ENCODE peak calls at places on chromosomes 11 and 22, in four cellular contexts. One of them, this sample, is unnamed.

GRCh38 chr11:57639321-57640067 is 10.2 kb downstream of the YPEL4 start:
- DNase-seq in stimulated activated naive CD8-positive, alpha-beta T cell treated with anti-CD3 and anti-CD28 coated beads, Interleukin-15, amount 100 ng/mL, for 72 hours: no peak
- DNase-seq in posterior vena cava: no peak
- DNase-seq in iris pigment epithelial cell: peak
- DNase-seq in this sample: no peak

GRCh38 chr22:22111267-22111751 is 128.7 kb upstream of the TOP3B start:
- DNase-seq in iris pigment epithelial cell: peak
- DNase-seq in posterior vena cava: no peak
- DNase-seq in stimulated activated naive CD8-positive, alpha-beta T cell treated with anti-CD3 and anti-CD28 coated beads, Interleukin-15, amount 100 ng/mL, for 72 hours: peak
- DNase-seq in this sample: peak

GRCh38 chr11:94776351-94777321 is 8.5 kb downstream of the AMOTL1 start:
- DNase-seq in posterior vena cava: peak
- DNase-seq in stimulated activated naive CD8-positive, alpha-beta T cell treated with anti-CD3 and anti-CD28 coated beads, Interleukin-15, amount 100 ng/mL, for 72 hours: no peak
- DNase-seq in iris pigment epithelial cell: peak
- DNase-seq in this sample: no peak

GRCh38 chr22:23270212-23270733 is 90.0 kb downstream of the BCR start:
- DNase-seq in posterior vena cava: no peak
- DNase-seq in iris pigment epithelial cell: no peak
- DNase-seq in stimulated activated naive CD8-positive, alpha-beta T cell treated with anti-CD3 and anti-CD28 coated beads, Interleukin-15, amount 100 ng/mL, for 72 hours: no peak
- DNase-seq in this sample: no peak

GRCh38 chr11:123129920-123130319 is 65.1 kb downstream of the CLMP start:
- DNase-seq in stimulated activated naive CD8-positive, alpha-beta T cell treated with anti-CD3 and anti-CD28 coated beads, Interleukin-15, amount 100 ng/mL, for 72 hours: no peak
- DNase-seq in posterior vena cava: no peak
- DNase-seq in iris pigment epithelial cell: peak
- DNase-seq in this sample: no peak

GRCh38 chr22:19942886-19943664 is 1.5 kb upstream of the TXNRD2 start:
- DNase-seq in iris pigment epithelial cell: peak
- DNase-seq in posterior vena cava: peak
- DNase-seq in stimulated activated naive CD8-positive, alpha-beta T cell treated with anti-CD3 and anti-CD28 coated beads, Interleukin-15, amount 100 ng/mL, for 72 hours: no peak
- DNase-seq in this sample: no peak

GRCh38 chr11:86060544-86060943 is 8.3 kb downstream of the PICALM start:
- DNase-seq in stimulated activated naive CD8-positive, alpha-beta T cell treated with anti-CD3 and anti-CD28 coated beads, Interleukin-15, amount 100 ng/mL, for 72 hours: no peak
- DNase-seq in iris pigment epithelial cell: no peak
- DNase-seq in posterior vena cava: no peak
- DNase-seq in this sample: no peak

GRCh38 chr11:47165294-47165840 is 11.3 kb downstream of the ARFGAP2 start:
- DNase-seq in iris pigment epithelial cell: no peak
- DNase-seq in stimulated activated naive CD8-positive, alpha-beta T cell treated with anti-CD3 and anti-CD28 coated beads, Interleukin-15, amount 100 ng/mL, for 72 hours: no peak
- DNase-seq in posterior vena cava: no peak
- DNase-seq in this sample: no peak

GRCh38 chr11:75663808-75664207 is 5.0 kb downstream of the MAP6 start:
- DNase-seq in posterior vena cava: no peak
- DNase-seq in iris pigment epithelial cell: no peak
- DNase-seq in stimulated activated naive CD8-positive, alpha-beta T cell treated with anti-CD3 and anti-CD28 coated beads, Interleukin-15, amount 100 ng/mL, for 72 hours: no peak
- DNase-seq in this sample: no peak

GRCh38 chr11:11279956-11280689 is 72.9 kb downstream of the CSNK2A3 start:
- DNase-seq in iris pigment epithelial cell: peak
- DNase-seq in posterior vena cava: no peak
- DNase-seq in stimulated activated naive CD8-positive, alpha-beta T cell treated with anti-CD3 and anti-CD28 coated beads, Interleukin-15, amount 100 ng/mL, for 72 hours: no peak
- DNase-seq in this sample: no peak

GRCh38 chr11:114273071-114273470 is 23.1 kb upstream of the NNMT start:
- DNase-seq in posterior vena cava: no peak
- DNase-seq in iris pigment epithelial cell: no peak
- DNase-seq in stimulated activated naive CD8-positive, alpha-beta T cell treated with anti-CD3 and anti-CD28 coated beads, Interleukin-15, amount 100 ng/mL, for 72 hours: no peak
- DNase-seq in this sample: no peak

GRCh38 chr11:34209809-34210208 is 104.4 kb downstream of the NAT10 start:
- DNase-seq in iris pigment epithelial cell: no peak
- DNase-seq in stimulated activated naive CD8-positive, alpha-beta T cell treated with anti-CD3 and anti-CD28 coated beads, Interleukin-15, amount 100 ng/mL, for 72 hours: no peak
- DNase-seq in posterior vena cava: peak
- DNase-seq in this sample: no peak

GRCh38 chr22:37968452-37969251 is 15.2 kb downstream of the POLR2F start:
- DNase-seq in posterior vena cava: no peak
- DNase-seq in iris pigment epithelial cell: no peak
- DNase-seq in stimulated activated naive CD8-positive, alpha-beta T cell treated with anti-CD3 and anti-CD28 coated beads, Interleukin-15, amount 100 ng/mL, for 72 hours: no peak
- DNase-seq in this sample: no peak

GRCh38 chr11:35216962-35217667 is 78.1 kb downstream of the CD44 start:
- DNase-seq in posterior vena cava: no peak
- DNase-seq in iris pigment epithelial cell: peak
- DNase-seq in stimulated activated naive CD8-positive, alpha-beta T cell treated with anti-CD3 and anti-CD28 coated beads, Interleukin-15, amount 100 ng/mL, for 72 hours: no peak
- DNase-seq in this sample: peak

GRCh38 chr11:133836076-133836548 is 9.2 kb downstream of the SPATA19 start:
- DNase-seq in posterior vena cava: no peak
- DNase-seq in stimulated activated naive CD8-positive, alpha-beta T cell treated with anti-CD3 and anti-CD28 coated beads, Interleukin-15, amount 100 ng/mL, for 72 hours: no peak
- DNase-seq in iris pigment epithelial cell: no peak
- DNase-seq in this sample: no peak

GRCh38 chr11:75563978-75564552 is 2.0 kb downstream of the SERPINH1 start:
- DNase-seq in stimulated activated naive CD8-positive, alpha-beta T cell treated with anti-CD3 and anti-CD28 coated beads, Interleukin-15, amount 100 ng/mL, for 72 hours: no peak
- DNase-seq in posterior vena cava: peak
- DNase-seq in iris pigment epithelial cell: peak
- DNase-seq in this sample: no peak

GRCh38 chr11:72573380-72573949 is 100.8 kb downstream of the PDE2A start:
- DNase-seq in posterior vena cava: no peak
- DNase-seq in stimulated activated naive CD8-positive, alpha-beta T cell treated with anti-CD3 and anti-CD28 coated beads, Interleukin-15, amount 100 ng/mL, for 72 hours: no peak
- DNase-seq in iris pigment epithelial cell: peak
- DNase-seq in this sample: no peak

GRCh38 chr11:127259118-127259517 is 258.5 kb upstream of the KIRREL3 start:
- DNase-seq in iris pigment epithelial cell: no peak
- DNase-seq in posterior vena cava: no peak
- DNase-seq in stimulated activated naive CD8-positive, alpha-beta T cell treated with anti-CD3 and anti-CD28 coated beads, Interleukin-15, amount 100 ng/mL, for 72 hours: no peak
- DNase-seq in this sample: no peak

GRCh38 chr11:114061053-114062049 is 1.8 kb downstream of the ZBTB16 start:
- DNase-seq in posterior vena cava: peak
- DNase-seq in stimulated activated naive CD8-positive, alpha-beta T cell treated with anti-CD3 and anti-CD28 coated beads, Interleukin-15, amount 100 ng/mL, for 72 hours: no peak
- DNase-seq in iris pigment epithelial cell: peak
- DNase-seq in this sample: no peak

GRCh38 chr11:74235121-74235520 is 64.0 kb downstream of the PPME1 start:
- DNase-seq in posterior vena cava: no peak
- DNase-seq in iris pigment epithelial cell: no peak
- DNase-seq in stimulated activated naive CD8-positive, alpha-beta T cell treated with anti-CD3 and anti-CD28 coated beads, Interleukin-15, amount 100 ng/mL, for 72 hours: no peak
- DNase-seq in this sample: no peak

GRCh38 chr11:132977241-132977640 is 555.1 kb downstream of the OPCML start:
- DNase-seq in stimulated activated naive CD8-positive, alpha-beta T cell treated with anti-CD3 and anti-CD28 coated beads, Interleukin-15, amount 100 ng/mL, for 72 hours: no peak
- DNase-seq in posterior vena cava: no peak
- DNase-seq in iris pigment epithelial cell: no peak
- DNase-seq in this sample: no peak

GRCh38 chr22:35612903-35613302 is 4.2 kb downstream of the MB start:
- DNase-seq in stimulated activated naive CD8-positive, alpha-beta T cell treated with anti-CD3 and anti-CD28 coated beads, Interleukin-15, amount 100 ng/mL, for 72 hours: no peak
- DNase-seq in iris pigment epithelial cell: no peak
- DNase-seq in posterior vena cava: no peak
- DNase-seq in this sample: no peak

GRCh38 chr11:125233736-125234275 is 69.3 kb downstream of the PKNOX2 start:
- DNase-seq in stimulated activated naive CD8-positive, alpha-beta T cell treated with anti-CD3 and anti-CD28 coated beads, Interleukin-15, amount 100 ng/mL, for 72 hours: no peak
- DNase-seq in posterior vena cava: peak
- DNase-seq in iris pigment epithelial cell: no peak
- DNase-seq in this sample: no peak

GRCh38 chr11:108886608-108887007 is 221.7 kb downstream of the DDX10 start:
- DNase-seq in iris pigment epithelial cell: peak
- DNase-seq in posterior vena cava: no peak
- DNase-seq in stimulated activated naive CD8-positive, alpha-beta T cell treated with anti-CD3 and anti-CD28 coated beads, Interleukin-15, amount 100 ng/mL, for 72 hours: no peak
- DNase-seq in this sample: no peak

GRCh38 chr22:30251661-30252226 is 5.2 kb upstream of the LIF start:
- DNase-seq in posterior vena cava: no peak
- DNase-seq in stimulated activated naive CD8-positive, alpha-beta T cell treated with anti-CD3 and anti-CD28 coated beads, Interleukin-15, amount 100 ng/mL, for 72 hours: no peak
- DNase-seq in iris pigment epithelial cell: peak
- DNase-seq in this sample: no peak

GRCh38 chr22:36036167-36036624 is 7.6 kb upstream of the RBFOX2 start:
- DNase-seq in iris pigment epithelial cell: no peak
- DNase-seq in posterior vena cava: no peak
- DNase-seq in stimulated activated naive CD8-positive, alpha-beta T cell treated with anti-CD3 and anti-CD28 coated beads, Interleukin-15, amount 100 ng/mL, for 72 hours: no peak
- DNase-seq in this sample: no peak

GRCh38 chr22:45552580-45553332 is 50.1 kb downstream of the FBLN1 start:
- DNase-seq in stimulated activated naive CD8-positive, alpha-beta T cell treated with anti-CD3 and anti-CD28 coated beads, Interleukin-15, amount 100 ng/mL, for 72 hours: no peak
- DNase-seq in posterior vena cava: peak
- DNase-seq in iris pigment epithelial cell: peak
- DNase-seq in this sample: no peak

GRCh38 chr22:38273135-38273761 is 438 bp upstream of the TMEM184B start:
- DNase-seq in iris pigment epithelial cell: no peak
- DNase-seq in posterior vena cava: no peak
- DNase-seq in stimulated activated naive CD8-positive, alpha-beta T cell treated with anti-CD3 and anti-CD28 coated beads, Interleukin-15, amount 100 ng/mL, for 72 hours: no peak
- DNase-seq in this sample: no peak

GRCh38 chr11:60370811-60371297 is 7.5 kb upstream of the MS4A7 start:
- DNase-seq in posterior vena cava: no peak
- DNase-seq in iris pigment epithelial cell: peak
- DNase-seq in stimulated activated naive CD8-positive, alpha-beta T cell treated with anti-CD3 and anti-CD28 coated beads, Interleukin-15, amount 100 ng/mL, for 72 hours: no peak
- DNase-seq in this sample: no peak

GRCh38 chr11:126061707-126062678 is 673 bp downstream of the CDON start:
- DNase-seq in posterior vena cava: peak
- DNase-seq in stimulated activated naive CD8-positive, alpha-beta T cell treated with anti-CD3 and anti-CD28 coated beads, Interleukin-15, amount 100 ng/mL, for 72 hours: no peak
- DNase-seq in iris pigment epithelial cell: peak
- DNase-seq in this sample: peak

GRCh38 chr22:17120711-17121234 is 387 bp downstream of the TMEM121B start:
- DNase-seq in iris pigment epithelial cell: peak
- DNase-seq in posterior vena cava: no peak
- DNase-seq in stimulated activated naive CD8-positive, alpha-beta T cell treated with anti-CD3 and anti-CD28 coated beads, Interleukin-15, amount 100 ng/mL, for 72 hours: no peak
- DNase-seq in this sample: no peak

GRCh38 chr11:63015521-63016215 is at the start of gene SLC22A8:
- DNase-seq in stimulated activated naive CD8-positive, alpha-beta T cell treated with anti-CD3 and anti-CD28 coated beads, Interleukin-15, amount 100 ng/mL, for 72 hours: no peak
- DNase-seq in posterior vena cava: no peak
- DNase-seq in iris pigment epithelial cell: no peak
- DNase-seq in this sample: no peak

GRCh38 chr11:74278721-74279148 is 32.7 kb downstream of the P4HA3 start:
- DNase-seq in stimulated activated naive CD8-positive, alpha-beta T cell treated with anti-CD3 and anti-CD28 coated beads, Interleukin-15, amount 100 ng/mL, for 72 hours: no peak
- DNase-seq in posterior vena cava: peak
- DNase-seq in iris pigment epithelial cell: peak
- DNase-seq in this sample: no peak

GRCh38 chr11:30740071-30740470 is 153.9 kb upstream of the MPPED2 start:
- DNase-seq in iris pigment epithelial cell: no peak
- DNase-seq in posterior vena cava: no peak
- DNase-seq in stimulated activated naive CD8-positive, alpha-beta T cell treated with anti-CD3 and anti-CD28 coated beads, Interleukin-15, amount 100 ng/mL, for 72 hours: no peak
- DNase-seq in this sample: no peak

GRCh38 chr22:39915295-39915726 is 14.4 kb downstream of the GRAP2 start:
- DNase-seq in stimulated activated naive CD8-positive, alpha-beta T cell treated with anti-CD3 and anti-CD28 coated beads, Interleukin-15, amount 100 ng/mL, for 72 hours: no peak
- DNase-seq in posterior vena cava: no peak
- DNase-seq in iris pigment epithelial cell: no peak
- DNase-seq in this sample: no peak

GRCh38 chr11:134272381-134273316 is 3.5 kb upstream of the GLB1L3 start:
- DNase-seq in iris pigment epithelial cell: peak
- DNase-seq in stimulated activated naive CD8-positive, alpha-beta T cell treated with anti-CD3 and anti-CD28 coated beads, Interleukin-15, amount 100 ng/mL, for 72 hours: no peak
- DNase-seq in posterior vena cava: no peak
- DNase-seq in this sample: no peak

GRCh38 chr11:87315229-87315628 is 277.5 kb downstream of the TMEM135 start:
- DNase-seq in stimulated activated naive CD8-positive, alpha-beta T cell treated with anti-CD3 and anti-CD28 coated beads, Interleukin-15, amount 100 ng/mL, for 72 hours: no peak
- DNase-seq in posterior vena cava: no peak
- DNase-seq in iris pigment epithelial cell: no peak
- DNase-seq in this sample: no peak